ENCODE peak calls at places on chromosomes 16 and 17, in five cellular contexts. M, A, F, T and N are unnamed samples. For H3K4me1, the result is how much of the 10 kb centered on the place peaks cover.

GRCh38 chr16:47972246-47972985 is 183.4 kb downstream of the ABCC12 start:
- DNase-seq in M (no peak), A (no peak), F (no peak), T (no peak), N (no peak)

GRCh38 chr17:83008526-83008925 is 70.9 kb upstream of the METRNL start:
- DNase-seq in M (no peak), A (no peak), F (no peak), T (no peak), N (no peak)

GRCh38 chr17:6107791-6108190 is 37.6 kb downstream of the WSCD1 start:
- DNase-seq in M (no peak), A (no peak), F (no peak), T (no peak), N (no peak)

GRCh38 chr16:21953541-21953902 is 361 bp downstream of the UQCRC2 start:
- DNase-seq in M (no peak), A (no peak), F (no peak), T (no peak), N (no peak)

GRCh38 chr16:31002252-31002700 is 8.2 kb downstream of the STX1B start:
- DNase-seq in M (no peak), A (no peak), F (no peak), T (no peak), N (no peak)

GRCh38 chr16:80277182-80277581 is 263.6 kb upstream of the DYNLRB2 start:
- DNase-seq in M (no peak), A (no peak), F (no peak), T (no peak), N (no peak)

GRCh38 chr17:48253976-48254375 is 146.4 kb downstream of the SNX11 start:
- DNase-seq in M (no peak), A (no peak), F (no peak), T (no peak), N (no peak)

GRCh38 chr17:59304811-59305210 is 26.6 kb upstream of the YPEL2 start:
- DNase-seq in M (no peak), A (no peak), F (no peak), T (no peak), N (no peak)

GRCh38 chr17:33234930-33235685 is 58.0 kb downstream of the ASIC2 start:
- DNase-seq in M (peak), A (peak), F (peak), T (peak), N (peak)

GRCh38 chr17:45660474-45660873 is 123.6 kb upstream of the CRHR1 start:
- DNase-seq in M (no peak), A (no peak), F (no peak), T (no peak), N (no peak)

GRCh38 chr16:89009343-89010209 is 32.6 kb upstream of the CBFA2T3 start:
- DNase-seq in M (peak), A (no peak), F (no peak), T (no peak), N (peak)

GRCh38 chr16:71537643-71538042 is 11.4 kb downstream of the CHST4 start:
- DNase-seq in M (no peak), A (no peak), F (no peak), T (peak), N (peak)

GRCh38 chr16:81623365-81624102 is 155.6 kb upstream of the PLCG2 start:
- DNase-seq in M (peak), A (no peak), F (no peak), T (peak), N (no peak)

GRCh38 chr17:48494335-48494734 is 36.5 kb downstream of the HOXB1 start:
- DNase-seq in M (no peak), A (no peak), F (no peak), T (no peak), N (no peak)

GRCh38 chr17:65564793-65565192 is 3.3 kb upstream of the AXIN2 start:
- DNase-seq in M (no peak), A (no peak), F (peak), T (no peak), N (no peak)

GRCh38 chr17:65183736-65184135 is 46.6 kb downstream of the RGS9 start:
- DNase-seq in M (no peak), A (no peak), F (no peak), T (peak), N (no peak)

GRCh38 chr17:27403480-27404005 is 52.7 kb upstream of the KSR1 start:
- DNase-seq in M (no peak), A (no peak), F (no peak), T (no peak), N (no peak)

GRCh38 chr16:180921-181667 is 835 bp downstream of the HBQ1 start:
- DNase-seq in M (peak), A (peak), F (peak), T (peak), N (peak)

GRCh38 chr16:83963277-83964119 is 4.5 kb upstream of the NECAB2 start:
- DNase-seq in M (peak), A (no peak), F (peak), T (no peak), N (no peak)

GRCh38 chr16:75477680-75478473 is 13.4 kb upstream of the TMEM170A start:
- DNase-seq in M (no peak), A (no peak), F (no peak), T (no peak), N (no peak)

GRCh38 chr17:28285965-28286364 is 33.0 kb upstream of the TMEM97 start:
- DNase-seq in M (no peak), A (no peak), F (no peak), T (no peak), N (no peak)

GRCh38 chr16:3706253-3707145 is 10.8 kb downstream of the TRAP1 start:
- DNase-seq in M (no peak), A (no peak), F (no peak), T (no peak), N (no peak)

GRCh38 chr17:17719199-17719940 is 38.1 kb downstream of the RAI1 start:
- DNase-seq in M (no peak), A (no peak), F (no peak), T (no peak), N (no peak)

GRCh38 chr16:16133943-16134604 is 89.2 kb downstream of the ABCC6 start:
- DNase-seq in M (no peak), A (no peak), F (no peak), T (peak), N (no peak)

GRCh38 chr16:50466170-50466569 is 82.0 kb upstream of the NKD1 start:
- DNase-seq in M (no peak), A (no peak), F (no peak), T (no peak), N (no peak)

GRCh38 chr17:3004925-3005324 is 58.5 kb downstream of the OR1D5 start:
- DNase-seq in M (peak), A (peak), F (no peak), T (no peak), N (no peak)

GRCh38 chr16:24322106-24322505 is 66.0 kb downstream of the CACNG3 start:
- DNase-seq in M (no peak), A (no peak), F (no peak), T (no peak), N (no peak)

GRCh38 chr17:31586946-31587345 is 195.5 kb downstream of the RAB11FIP4 start:
- DNase-seq in M (no peak), A (no peak), F (no peak), T (no peak), N (no peak)

GRCh38 chr17:58344047-58344790 is 7.8 kb downstream of the SUPT4H1 start:
- DNase-seq in M (no peak), A (no peak), F (no peak), T (no peak), N (no peak)

DNA sequence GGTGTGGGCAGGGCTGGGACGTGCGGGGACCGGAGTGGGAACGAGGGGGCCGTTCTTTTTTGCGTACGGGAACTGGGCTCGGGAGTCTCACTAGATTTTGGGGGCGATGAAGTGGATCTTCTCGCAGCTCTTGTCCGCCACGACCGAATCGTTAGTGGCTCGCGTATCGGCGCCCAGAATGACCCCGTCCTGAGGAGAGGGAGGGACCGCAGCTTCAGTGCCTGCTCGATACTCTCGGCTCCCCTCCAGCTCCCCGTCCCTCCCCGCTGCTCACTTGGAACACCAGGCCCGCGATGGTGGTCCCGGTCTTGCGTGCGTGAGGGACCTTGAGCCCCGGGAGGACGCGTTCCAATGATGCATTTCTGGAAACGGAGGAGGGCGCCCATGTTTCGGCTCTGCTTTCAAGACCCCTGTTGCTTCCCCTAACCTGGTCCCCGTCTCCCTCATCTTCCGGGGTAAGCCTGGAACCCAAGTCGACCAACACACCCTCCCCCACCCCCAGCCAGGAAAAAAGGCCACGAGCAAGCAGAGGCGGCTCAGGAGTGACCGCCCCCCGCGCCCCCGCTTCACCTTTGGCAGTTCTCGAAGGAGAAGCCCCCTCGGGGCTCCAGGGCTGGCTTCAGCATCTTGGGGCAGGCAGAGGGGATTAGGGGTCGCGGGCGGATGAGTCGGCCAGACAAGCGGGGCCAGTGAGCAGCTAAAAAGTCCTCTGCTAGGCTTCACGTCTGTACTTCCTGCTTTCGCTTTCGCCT is at the start of gene PSMB10:
- DNase-seq in M (no peak), A (no peak), F (no peak), T (no peak), N (peak)
- TF ChIP-seq POLR2A in M (peak), A (no peak), F (peak), T (no peak), N (no peak)

GRCh38 chr17:81309859-81310839 is 15.0 kb upstream of the SLC38A10 start:
- DNase-seq in M (no peak), A (no peak), F (no peak), T (no peak), N (no peak)
- H3K4me1 ChIP-seq in M (under half), A (under half), F (under half), T (under half), N (under half)

DNA sequence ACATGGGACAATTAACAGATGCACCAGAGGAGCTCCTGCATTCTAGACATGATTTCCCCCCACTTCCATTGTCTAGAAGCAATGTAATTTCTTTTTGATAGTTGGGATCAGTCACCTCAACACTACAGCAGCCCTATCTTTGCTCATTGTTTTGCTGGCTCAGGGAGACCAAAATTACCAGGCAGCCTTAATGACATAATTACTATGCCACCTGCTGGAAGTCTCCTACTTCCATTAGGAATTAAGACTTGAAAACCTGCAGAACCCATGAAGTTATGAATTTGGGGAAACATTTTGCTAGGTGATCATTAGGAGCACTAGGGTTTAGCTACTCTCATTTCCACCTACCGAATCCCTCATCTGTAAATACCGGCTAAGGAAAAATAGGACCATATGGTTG is 312.0 kb upstream of the CA10 start:
- DNase-seq in M (no peak), A (no peak), F (no peak), T (no peak), N (no peak)
- TF ChIP-seq POLR2A in M (no peak), A (no peak), F (no peak), T (no peak), N (no peak)

GRCh38 chr17:29619251-29619650 is 3.5 kb downstream of the CORO6 start:
- DNase-seq in M (no peak), A (no peak), F (no peak), T (peak), N (no peak)

GRCh38 chr17:29617125-29617480 is 5.6 kb downstream of the CORO6 start:
- DNase-seq in M (peak), A (no peak), F (peak), T (peak), N (peak)

GRCh38 chr17:29617481-29618271 is 5.0 kb downstream of the CORO6 start:
- DNase-seq in M (peak), A (peak), F (no peak), T (peak), N (peak)

GRCh38 chr17:29620271-29620670 is 2.4 kb downstream of the CORO6 start:
- DNase-seq in M (no peak), A (no peak), F (no peak), T (peak), N (no peak)

GRCh38 chr17:29618272-29619065 is 4.2 kb downstream of the CORO6 start:
- DNase-seq in M (no peak), A (no peak), F (no peak), T (no peak), N (no peak)
- H3K4me1 ChIP-seq in M (under half), A (half or more), F (under half), T (half or more), N (under half)

GRCh38 chr16:86387461-86388440 is 122.6 kb upstream of the FOXF1 start:
- DNase-seq in M (no peak), A (no peak), F (no peak), T (peak), N (no peak)
- TF ChIP-seq POLR2A in M (no peak), A (no peak), F (no peak), T (no peak), N (no peak)